ENCODE peak calls at places on chromosome 6, in four cellular contexts. L is Calu3, K is B cell, X is cardiac muscle cell. O is an unnamed sample.

GRCh38 chr6:10350720-10351119 is 64.2 kb downstream of the TFAP2A start:
- DNase-seq in X (no peak), L (no peak), K (no peak), O (no peak)

GRCh38 chr6:17968876-17969275 is 18.6 kb downstream of the KIF13A start:
- DNase-seq in K (no peak), X (no peak), L (no peak), O (no peak)

GRCh38 chr6:151900256-151900655 is 92.8 kb downstream of the ESR1 start:
- DNase-seq in L (peak; percentile 6), K (no peak), X (no peak), O (no peak)

GRCh38 chr6:128235556-128235955 is 284.8 kb downstream of the PTPRK start:
- DNase-seq in X (no peak), L (no peak), K (no peak), O (no peak)

GRCh38 chr6:89707766-89708165 is 69.2 kb upstream of the LYRM2 start:
- DNase-seq in X (no peak), L (no peak), K (no peak), O (no peak)

GRCh38 chr6:32852844-32853540 is 512 bp downstream of the TAP1 start:
- DNase-seq in X (peak; percentile 24), K (peak; percentile 74), L (peak; percentile 64), O (peak; percentile 84)

GRCh38 chr6:106727480-106728153 is 98.2 kb downstream of the QRSL1 start:
- DNase-seq in L (no peak), K (no peak), X (no peak), O (no peak)

GRCh38 chr6:138099832-138100231 is 7.4 kb downstream of the PERP start:
- DNase-seq in K (no peak), X (peak; percentile 38), L (no peak), O (no peak)

GRCh38 chr6:127518212-127518709 is 874 bp downstream of the MTCL3 start:
- DNase-seq in K (no peak), L (no peak), X (no peak), O (no peak)

GRCh38 chr6:42898891-42899361 is 16.9 kb upstream of the PTCRA start:
- DNase-seq in X (peak; percentile 78), L (peak; percentile 86), K (peak; percentile 81), O (peak; percentile 87)

GRCh38 chr6:138454976-138455706 is 44.2 kb downstream of the NHSL1 start:
- DNase-seq in K (peak; percentile 48), L (peak; percentile 59), X (no peak), O (peak; percentile 78)

GRCh38 chr6:166707045-166707444 is 80.0 kb upstream of the RPS6KA2 start:
- DNase-seq in K (no peak), L (peak; percentile 85), X (peak; percentile 56), O (peak; percentile 55)

GRCh38 chr6:133610271-133610840 is 278.6 kb upstream of the TCF21 start:
- DNase-seq in K (no peak), X (peak; percentile 36), L (no peak), O (no peak)

GRCh38 chr6:10598084-10598960 is 77.2 kb downstream of the GCNT2 start:
- DNase-seq in K (no peak), X (no peak), L (no peak), O (no peak)

GRCh38 chr6:112330877-112331260 is 16.3 kb upstream of the RFPL4B start:
- DNase-seq in X (no peak), K (no peak), L (no peak), O (no peak)

GRCh38 chr6:67694127-67694526 is 941.0 kb upstream of the ADGRB3 start:
- DNase-seq in K (no peak), L (no peak), X (no peak), O (no peak)

GRCh38 chr6:133630651-133631050 is 258.3 kb upstream of the TCF21 start:
- DNase-seq in K (no peak), X (no peak), L (no peak), O (no peak)

GRCh38 chr6:54053893-54054391 is 57.3 kb upstream of the MLIP start:
- DNase-seq in X (peak; percentile 93), L (peak; percentile 39), K (no peak), O (no peak)

GRCh38 chr6:151389640-151390275 is 1.6 kb downstream of the ZBTB2 start:
- DNase-seq in K (peak; percentile 47), X (peak; percentile 80), L (peak; percentile 25), O (peak; percentile 56)

GRCh38 chr6:41204156-41204555 is 3.2 kb upstream of the TREML2 start:
- DNase-seq in K (no peak), L (no peak), X (no peak), O (no peak)

GRCh38 chr6:34352305-34352937 is 40.0 kb downstream of the NUDT3 start:
- DNase-seq in X (peak; percentile 45), K (no peak), L (no peak), O (no peak)

GRCh38 chr6:157080986-157081391 is 242.3 kb downstream of the TMEM242 start:
- DNase-seq in L (no peak), X (no peak), K (no peak), O (no peak)

GRCh38 chr6:43181942-43182860 is at the start of gene CUL9:
- DNase-seq in L (peak; percentile 93), K (peak; percentile 86), X (peak; percentile 82), O (peak; percentile 86)

GRCh38 chr6:28695671-28696537 is 170.2 kb downstream of the GPX5 start:
- DNase-seq in L (no peak), K (no peak), X (peak; percentile 27), O (no peak)

GRCh38 chr6:78850621-78851020 is 16.7 kb upstream of the IRAK1BP1 start:
- DNase-seq in X (no peak), L (no peak), K (no peak), O (no peak)

GRCh38 chr6:87737948-87738347 is 35.9 kb upstream of the AKIRIN2 start:
- DNase-seq in K (no peak), X (no peak), L (no peak), O (no peak)

GRCh38 chr6:12293234-12293930 is 3.2 kb downstream of the EDN1 start:
- DNase-seq in X (no peak), K (no peak), L (no peak), O (no peak)

GRCh38 chr6:12291083-12291784 is 1.1 kb downstream of the EDN1 start:
- DNase-seq in K (no peak), L (no peak), X (no peak), O (no peak)

GRCh38 chr6:12289655-12290489 is at the start of gene EDN1:
- DNase-seq in L (peak; percentile 86), X (peak; percentile 93), K (peak; percentile 56), O (peak; percentile 73)

GRCh38 chr6:12290490-12290820 is 294 bp downstream of the EDN1 start:
- DNase-seq in L (no peak), X (no peak), K (no peak), O (no peak)

DNA sequence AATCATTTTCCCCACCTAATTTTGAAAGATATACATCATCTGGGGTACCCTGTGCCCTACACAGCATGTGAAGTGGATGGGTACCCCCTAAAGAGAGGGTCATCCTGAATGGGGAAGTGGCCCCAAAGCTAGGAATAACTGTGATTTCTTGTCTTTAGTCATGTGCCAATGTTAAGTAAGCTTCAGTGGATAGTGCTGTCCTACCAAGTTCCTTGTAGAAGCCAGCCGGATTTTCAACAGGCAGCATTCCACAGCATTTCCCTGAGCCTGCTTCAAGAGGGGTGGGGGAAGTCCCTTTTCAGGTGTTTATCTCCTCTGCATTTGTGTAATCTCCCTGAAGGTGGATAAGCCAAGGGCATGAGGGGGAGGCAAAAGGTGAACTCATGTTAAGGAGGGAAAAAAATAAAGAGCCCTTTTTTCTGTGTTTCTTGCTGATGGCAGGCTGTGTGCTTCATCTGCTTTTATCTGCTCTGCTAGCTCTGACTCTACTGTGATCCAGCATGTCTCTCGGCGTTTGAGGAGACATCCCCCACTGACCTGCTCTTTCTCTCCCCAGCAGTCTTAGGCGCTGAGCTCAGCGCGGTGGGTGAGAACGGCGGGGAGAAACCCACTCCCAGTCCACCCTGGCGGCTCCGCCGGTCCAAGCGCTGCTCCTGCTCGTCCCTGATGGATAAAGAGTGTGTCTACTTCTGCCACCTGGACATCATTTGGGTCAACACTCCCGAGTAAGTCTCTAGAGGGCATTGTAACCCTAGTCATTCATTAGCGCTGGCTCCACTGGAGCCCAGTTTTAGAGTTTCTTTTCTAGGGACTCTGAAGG is 1.8 kb downstream of the EDN1 start:
- DNase-seq in K (no peak), L (peak; percentile 31), X (peak; percentile 65), O (no peak)
- TF ChIP-seq CTCF in K (no peak), L (no peak), X (peak; percentile 45), O (no peak)

GRCh38 chr6:168179133-168179532 is 100.1 kb upstream of the FRMD1 start:
- DNase-seq in L (no peak), K (no peak), X (no peak), O (no peak)
- TF ChIP-seq CTCF in L (no peak), K (no peak), X (no peak), O (no peak)

DNA sequence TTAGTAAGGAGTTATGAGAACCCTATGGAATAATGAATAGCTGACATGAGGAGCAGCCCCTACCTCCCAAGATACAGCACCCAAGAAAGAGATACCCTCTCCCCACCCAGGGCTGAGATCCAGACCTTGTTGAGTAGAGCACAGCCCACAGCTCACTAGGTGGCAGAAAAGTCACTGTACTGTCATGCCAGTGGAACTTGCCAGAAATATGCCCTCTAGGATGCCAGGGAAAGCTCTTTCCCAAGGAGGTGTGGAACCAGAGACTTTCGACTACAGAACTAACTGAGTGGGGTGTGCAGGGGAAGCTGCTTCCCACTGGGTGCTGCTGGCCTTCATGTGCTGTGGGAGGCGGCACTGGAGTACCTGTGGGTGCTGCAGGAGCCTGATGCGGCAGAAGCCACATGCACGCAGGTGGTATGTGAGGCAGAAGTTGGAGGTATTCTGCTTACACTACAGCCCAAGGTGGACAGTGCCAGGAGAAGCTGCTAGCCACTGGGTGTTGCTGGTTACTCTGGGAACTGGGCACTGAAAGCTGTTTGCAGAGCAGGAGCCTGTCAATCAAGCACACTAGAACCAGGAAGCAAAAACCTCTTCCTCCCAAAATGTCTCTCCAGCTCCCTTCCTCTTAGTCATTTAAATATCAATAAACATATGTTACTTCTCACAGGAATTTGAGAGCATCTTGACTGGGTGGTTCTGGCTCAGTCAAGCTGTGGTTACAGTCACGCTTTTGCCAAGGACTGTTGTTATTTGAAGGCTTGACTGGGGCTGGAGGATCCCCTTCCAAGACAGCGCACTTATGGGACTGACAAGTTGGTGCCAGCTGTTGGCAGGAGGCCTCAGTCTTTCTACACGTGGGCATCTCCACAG is 17.9 kb downstream of the ARMC12 start:
- DNase-seq in L (peak; percentile 49), K (no peak), X (no peak), O (no peak)
- TF ChIP-seq CTCF in L (no peak), K (no peak), X (no peak), O (no peak)

GRCh38 chr6:4790158-4790899 is 14.1 kb downstream of the CDYL start:
- DNase-seq in K (no peak), X (no peak), L (no peak), O (peak; percentile 15)

GRCh38 chr6:4788482-4788881 is 12.3 kb downstream of the CDYL start:
- DNase-seq in L (no peak), K (no peak), X (no peak), O (no peak)

GRCh38 chr6:4786936-4787504 is 10.8 kb downstream of the CDYL start:
- DNase-seq in L (no peak), K (no peak), X (no peak), O (no peak)

GRCh38 chr6:4791174-4791573 is 15.0 kb downstream of the CDYL start:
- DNase-seq in X (no peak), K (no peak), L (no peak), O (no peak)

DNA sequence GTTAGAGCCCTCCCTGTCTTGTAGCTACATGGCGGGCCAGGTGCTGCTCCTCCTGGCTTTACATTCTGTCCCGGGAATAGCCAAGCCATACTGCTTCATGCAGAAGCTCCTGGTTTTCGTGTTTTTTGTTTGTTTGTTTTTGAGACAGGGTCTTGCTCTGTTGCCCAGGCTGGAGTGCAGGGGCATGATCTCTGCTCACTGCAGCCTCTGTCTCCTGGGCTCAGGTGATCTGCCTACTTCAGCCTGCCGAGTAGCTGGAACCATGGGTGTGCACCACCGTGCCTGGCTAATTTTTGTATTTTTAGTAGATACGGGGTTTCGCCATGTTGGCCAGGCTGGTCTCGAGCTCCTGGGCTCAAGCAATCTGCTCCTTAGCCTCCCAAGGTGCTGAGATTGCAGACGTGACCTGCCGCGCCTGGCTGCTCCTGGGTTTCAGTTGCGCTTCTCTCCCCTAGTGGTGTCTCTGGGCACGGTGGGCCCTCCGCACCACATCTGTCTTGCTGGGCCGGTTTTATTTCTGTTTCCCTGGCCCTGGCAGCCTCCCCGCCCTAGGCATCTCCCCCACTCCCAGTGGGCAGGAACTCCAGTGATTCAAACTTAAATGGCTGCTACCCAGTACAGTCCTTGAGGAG is 12.9 kb downstream of the CDYL start:
- DNase-seq in L (no peak), K (peak; percentile 67), X (no peak), O (no peak)
- TF ChIP-seq CTCF in L (no peak), K (peak; percentile 71), X (no peak), O (no peak)